ENCODE peak calls at places on chromosomes 13 and 19, in nine cellular contexts. C is right lobe of liver; J is AG04450; X is CD4-positive, CD25-positive, alpha-beta regulatory T cell; U is left ventricle myocardium inferior; R is trophoblast cell; P is AG10803; B is OCI-LY7; S is skeletal muscle cell. V is an unnamed sample.

GRCh38 chr19:41984961-41985360 is 9.1 kb downstream of the ATP1A3 start:
- DNase-seq in C (no peak), J (no peak), X (no peak), U (no peak), R (no peak), P (no peak), B (no peak), S (no peak), V (no peak)

GRCh38 chr19:19386373-19386869 is 19.1 kb upstream of the GATAD2A start:
- DNase-seq in C (no peak), J (no peak), X (no peak), U (no peak), R (no peak), P (no peak), B (no peak), S (no peak), V (peak)

GRCh38 chr13:50731400-50731799 is 112.1 kb downstream of the DLEU7 start:
- DNase-seq in C (no peak), J (no peak), X (peak), U (no peak), R (peak), P (peak), B (no peak), S (no peak), V (peak)

GRCh38 chr13:19958119-19959111 is at the start of gene ZMYM2:
- DNase-seq in C (peak), J (peak), X (peak), U (peak), R (peak), P (peak), B (peak), S (peak), V (peak)

GRCh38 chr13:74045583-74045982 is 88.6 kb downstream of the KLF12 start:
- DNase-seq in C (no peak), J (no peak), X (no peak), U (no peak), R (no peak), P (no peak), B (no peak), S (no peak), V (no peak)

GRCh38 chr13:50198508-50198907 is 183.3 kb downstream of the KCNRG start:
- DNase-seq in C (no peak), J (no peak), X (no peak), U (no peak), R (no peak), P (peak), B (no peak), S (peak), V (peak)

GRCh38 chr13:20411638-20412342 is 113.9 kb downstream of the CRYL1 start:
- DNase-seq in C (no peak), J (no peak), X (peak), U (no peak), R (no peak), P (no peak), B (no peak), S (no peak), V (no peak)

GRCh38 chr13:98246538-98247172 is 69.6 kb upstream of the RNF113B start:
- DNase-seq in C (no peak), J (no peak), X (no peak), U (no peak), R (peak), P (no peak), B (no peak), S (no peak), V (no peak)

GRCh38 chr13:50589651-50590054 is 253.8 kb downstream of the DLEU7 start:
- DNase-seq in C (no peak), J (peak), X (no peak), U (no peak), R (peak), P (peak), B (no peak), S (peak), V (peak)

GRCh38 chr19:46470376-46470775 is 987 bp downstream of the PNMA8A start:
- DNase-seq in C (no peak), J (no peak), X (no peak), U (no peak), R (no peak), P (no peak), B (no peak), S (no peak), V (no peak)

GRCh38 chr19:14517840-14518505 is at the start of gene DNAJB1:
- DNase-seq in C (peak), J (no peak), X (peak), U (peak), R (peak), P (peak), B (peak), S (no peak), V (peak)

GRCh38 chr13:42022796-42023493 is 25.5 kb upstream of the DGKH start:
- DNase-seq in C (no peak), J (no peak), X (no peak), U (no peak), R (no peak), P (peak), B (no peak), S (no peak), V (no peak)

GRCh38 chr13:97329331-97329730 is 104.6 kb upstream of the RAP2A start:
- DNase-seq in C (no peak), J (no peak), X (no peak), U (no peak), R (no peak), P (peak), B (no peak), S (no peak), V (peak)

GRCh38 chr13:61410266-61410665 is 5.4 kb downstream of the PCDH20 start:
- DNase-seq in C (no peak), J (no peak), X (no peak), U (no peak), R (no peak), P (no peak), B (no peak), S (no peak), V (no peak)

GRCh38 chr19:5367530-5368133 is 27.0 kb upstream of the PTPRS start:
- DNase-seq in C (no peak), J (no peak), X (no peak), U (no peak), R (no peak), P (no peak), B (no peak), S (no peak), V (no peak)

GRCh38 chr13:79108914-79109643 is 297.0 kb downstream of the RBM26 start:
- DNase-seq in C (no peak), J (no peak), X (no peak), U (no peak), R (no peak), P (no peak), B (no peak), S (no peak), V (no peak)

GRCh38 chr13:79560954-79561353 is 80.0 kb downstream of the NDFIP2 start:
- DNase-seq in C (no peak), J (no peak), X (no peak), U (no peak), R (peak), P (no peak), B (no peak), S (no peak), V (no peak)

GRCh38 chr13:64078025-64078424 is 2662.4 kb upstream of the PCDH20 start:
- DNase-seq in C (no peak), J (no peak), X (no peak), U (no peak), R (no peak), P (no peak), B (no peak), S (no peak), V (no peak)

GRCh38 chr19:30316560-30317106 is 55.6 kb upstream of the ZNF536 start:
- DNase-seq in C (no peak), J (no peak), X (no peak), U (no peak), R (no peak), P (no peak), B (no peak), S (no peak), V (no peak)

GRCh38 chr19:12180377-12180776 is 17.5 kb downstream of the ZNF136 start:
- DNase-seq in C (no peak), J (no peak), X (no peak), U (no peak), R (no peak), P (no peak), B (no peak), S (no peak), V (no peak)

GRCh38 chr13:110989331-110989730 is 74.5 kb upstream of the ANKRD10 start:
- DNase-seq in C (no peak), J (no peak), X (no peak), U (no peak), R (no peak), P (peak), B (no peak), S (peak), V (peak)

GRCh38 chr19:676343-677105 is at the start of gene FSTL3:
- DNase-seq in C (no peak), J (no peak), X (no peak), U (no peak), R (peak), P (no peak), B (no peak), S (no peak), V (peak)

GRCh38 chr19:44512326-44513298 is 12.3 kb upstream of the ZNF180 start:
- DNase-seq in C (no peak), J (peak), X (no peak), U (no peak), R (peak), P (peak), B (peak), S (peak), V (peak)

GRCh38 chr19:10603873-10604459 is 16.9 kb upstream of the AP1M2 start:
- DNase-seq in C (no peak), J (no peak), X (peak), U (no peak), R (no peak), P (peak), B (peak), S (no peak), V (no peak)

GRCh38 chr13:82739881-82740280 is 1142.4 kb downstream of the SLITRK1 start:
- DNase-seq in C (no peak), J (no peak), X (no peak), U (no peak), R (no peak), P (no peak), B (no peak), S (no peak), V (peak)

GRCh38 chr13:105545811-105546210 is 989.7 kb downstream of the EFNB2 start:
- DNase-seq in C (no peak), J (no peak), X (no peak), U (no peak), R (no peak), P (no peak), B (no peak), S (no peak), V (no peak)

GRCh38 chr13:110635405-110636002 is 20.2 kb downstream of the NAXD start:
- DNase-seq in C (no peak), J (no peak), X (no peak), U (no peak), R (no peak), P (no peak), B (no peak), S (no peak), V (no peak)

GRCh38 chr19:1907563-1908363 is 2.6 kb downstream of the ADAT3 start:
- DNase-seq in C (peak), J (no peak), X (no peak), U (no peak), R (peak), P (no peak), B (no peak), S (no peak), V (peak)

GRCh38 chr13:46158222-46158621 is 23.8 kb downstream of the LCP1 start:
- DNase-seq in C (no peak), J (no peak), X (no peak), U (no peak), R (no peak), P (no peak), B (no peak), S (no peak), V (no peak)

GRCh38 chr13:75219479-75220237 is 262.3 kb downstream of the TBC1D4 start:
- DNase-seq in C (peak), J (peak), X (peak), U (peak), R (peak), P (peak), B (peak), S (peak), V (peak)
- H3K4me3 ChIP-seq in C (peak), J (peak), X (peak), U (peak), R (no peak), P (peak), B (no peak), S (peak), V (peak)

GRCh38 chr13:53161231-53161630 is 132.6 kb downstream of the OLFM4 start:
- DNase-seq in C (no peak), J (no peak), X (no peak), U (no peak), R (no peak), P (no peak), B (no peak), S (no peak), V (no peak)

GRCh38 chr13:53170910-53171309 is 142.3 kb downstream of the OLFM4 start:
- DNase-seq in C (no peak), J (no peak), X (no peak), U (no peak), R (no peak), P (no peak), B (no peak), S (no peak), V (no peak)

GRCh38 chr13:53160211-53160610 is 131.6 kb downstream of the OLFM4 start:
- DNase-seq in C (no peak), J (no peak), X (no peak), U (no peak), R (no peak), P (no peak), B (no peak), S (no peak), V (no peak)

GRCh38 chr13:53159439-53159838 is 130.8 kb downstream of the OLFM4 start:
- DNase-seq in C (no peak), J (no peak), X (no peak), U (no peak), R (no peak), P (no peak), B (no peak), S (no peak), V (no peak)

DNA sequence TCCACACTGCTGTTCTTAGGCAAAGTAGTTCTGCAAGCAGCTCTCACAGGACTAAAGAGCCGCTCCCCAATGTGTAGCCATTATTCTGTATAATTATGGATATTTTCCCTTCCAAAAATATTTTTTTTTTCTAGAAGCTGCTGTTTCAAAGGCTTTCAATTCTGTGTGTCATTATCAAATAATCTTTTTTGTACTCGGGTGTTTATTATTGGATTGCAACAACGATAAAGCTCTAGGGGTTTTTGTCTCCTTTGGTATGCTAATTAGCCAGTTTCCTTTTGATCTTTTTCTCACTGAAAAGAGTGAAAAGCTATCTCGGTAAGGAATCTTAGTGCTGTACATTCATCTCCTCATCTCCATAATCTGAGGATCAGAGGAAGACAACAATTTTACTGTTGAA is 136.6 kb downstream of the OLFM4 start:
- DNase-seq in C (no peak), J (no peak), X (no peak), U (no peak), R (no peak), P (no peak), B (no peak), S (no peak), V (no peak)
- H3K4me3 ChIP-seq in C (no peak), J (no peak), X (no peak), U (no peak), R (no peak), P (no peak), B (no peak), S (no peak), V (no peak)

GRCh38 chr19:39307822-39308530 is 11.8 kb downstream of the IFNL1 start:
- DNase-seq in C (no peak), J (no peak), X (no peak), U (no peak), R (no peak), P (no peak), B (no peak), S (no peak), V (peak)
- H3K4me3 ChIP-seq in C (no peak), J (no peak), X (no peak), U (peak), R (peak), P (no peak), B (no peak), S (no peak), V (no peak)

DNA sequence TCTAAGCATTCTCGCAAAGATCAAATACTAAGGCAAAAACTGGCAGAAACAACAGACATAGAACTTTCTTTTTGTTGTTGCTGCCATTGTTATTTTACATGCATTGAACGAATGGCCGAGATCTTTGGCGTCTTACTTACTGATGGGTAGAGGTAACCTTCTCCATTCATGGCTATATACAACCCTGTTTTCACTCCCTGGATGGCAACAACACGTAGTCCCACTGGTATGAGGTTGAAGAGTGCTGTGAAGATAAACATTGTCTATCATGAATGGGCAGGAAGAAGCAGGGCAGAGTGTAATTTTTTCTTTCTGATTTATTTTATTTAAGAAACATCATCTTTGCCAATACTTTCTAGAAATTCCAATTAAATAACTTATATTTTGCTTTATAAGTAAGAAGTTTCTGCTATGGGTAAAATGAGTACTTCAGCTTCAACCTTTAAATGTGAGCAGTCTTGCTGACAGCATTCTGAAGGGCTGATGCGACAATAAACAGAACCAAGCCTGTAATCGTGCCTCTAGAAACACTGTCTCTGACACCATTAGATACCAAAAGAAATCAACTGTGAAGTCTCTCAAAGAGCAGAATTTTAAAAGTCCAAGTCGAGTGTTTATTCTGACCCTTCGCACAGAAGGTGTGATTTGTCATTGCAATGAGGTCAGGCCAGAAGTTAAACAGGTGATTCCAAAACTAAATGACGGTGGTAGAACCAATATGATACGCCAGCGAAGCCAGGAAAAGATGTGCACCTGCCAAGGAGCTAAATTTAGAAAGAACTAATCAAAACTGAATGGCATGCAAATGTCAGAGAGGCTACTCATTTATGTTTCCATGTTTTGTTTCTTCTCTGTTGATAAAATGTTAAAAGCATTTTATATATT is 416.4 kb downstream of the ITGBL1 start:
- DNase-seq in C (no peak), J (no peak), X (no peak), U (no peak), R (no peak), P (no peak), B (no peak), S (no peak), V (no peak)
- H3K4me3 ChIP-seq in C (no peak), J (no peak), X (no peak), U (peak), R (no peak), P (no peak), B (no peak), S (no peak), V (no peak)

GRCh38 chr19:18342090-18342632 is 1.8 kb downstream of the PGPEP1 start:
- DNase-seq in C (no peak), J (no peak), X (no peak), U (no peak), R (peak), P (no peak), B (no peak), S (no peak), V (no peak)

GRCh38 chr19:18338471-18339001 is 1.9 kb upstream of the PGPEP1 start:
- DNase-seq in C (no peak), J (no peak), X (no peak), U (no peak), R (no peak), P (no peak), B (no peak), S (no peak), V (no peak)

GRCh38 chr19:18340237-18340989 is at the start of gene PGPEP1:
- DNase-seq in C (peak), J (no peak), X (peak), U (peak), R (peak), P (peak), B (peak), S (no peak), V (peak)

GRCh38 chr19:18339703-18340102 is 695 bp upstream of the PGPEP1 start:
- DNase-seq in C (no peak), J (no peak), X (no peak), U (no peak), R (no peak), P (no peak), B (peak), S (no peak), V (peak)

DNA sequence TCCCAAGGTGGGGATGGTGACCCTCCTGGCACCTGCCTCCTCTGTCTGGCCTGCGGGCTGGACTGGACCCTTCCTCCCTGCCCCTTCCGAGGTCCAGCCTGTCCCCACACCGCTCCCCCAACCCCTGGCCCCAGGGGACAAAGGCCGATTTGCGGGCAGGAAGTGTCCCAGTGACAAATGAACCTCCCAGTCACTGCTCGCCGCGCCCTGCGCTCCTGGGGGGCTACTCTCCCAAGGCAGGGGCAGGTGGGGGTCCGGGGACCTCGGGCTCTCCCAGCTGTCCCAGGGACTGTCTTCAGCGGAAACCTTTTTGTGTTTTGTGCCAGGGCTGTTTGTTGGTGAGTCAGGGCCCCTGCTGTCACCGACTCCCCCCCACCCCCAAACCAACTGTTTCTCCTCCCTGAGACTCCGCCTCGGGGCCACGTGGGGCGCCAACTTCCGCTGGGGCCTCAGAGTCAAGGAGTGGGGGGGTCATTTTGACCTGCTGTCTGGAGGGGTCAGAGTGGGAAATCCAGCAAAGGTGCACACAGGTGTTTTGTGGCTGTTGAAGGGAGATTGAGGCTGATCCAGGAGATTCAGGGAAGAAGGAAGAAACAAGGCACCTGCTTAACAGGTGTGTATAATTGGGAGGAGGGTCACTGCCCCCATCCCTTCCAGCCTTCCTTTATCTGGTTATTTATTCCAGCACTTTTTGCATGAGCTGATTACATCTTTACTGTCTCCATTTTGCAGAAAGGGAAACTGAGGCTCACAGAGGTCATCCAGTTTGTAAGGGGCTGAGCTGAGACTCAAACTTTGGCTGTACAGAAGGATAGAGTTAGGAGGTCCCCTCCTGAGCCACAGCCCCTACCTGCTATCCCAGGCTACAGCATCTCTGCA is 831 bp downstream of the PGPEP1 start:
- DNase-seq in C (peak), J (no peak), X (peak), U (peak), R (no peak), P (peak), B (peak), S (no peak), V (peak)
- H3K4me3 ChIP-seq in C (peak), J (peak), X (peak), U (peak), R (peak), P (peak), B (peak), S (peak), V (peak)

GRCh38 chr13:75759531-75759930 is 123.4 kb downstream of the LMO7 start:
- DNase-seq in C (no peak), J (no peak), X (no peak), U (no peak), R (peak), P (no peak), B (no peak), S (no peak), V (no peak)

GRCh38 chr13:75762967-75763366 is 126.8 kb downstream of the LMO7 start:
- DNase-seq in C (no peak), J (no peak), X (peak), U (no peak), R (no peak), P (no peak), B (no peak), S (no peak), V (no peak)

GRCh38 chr13:75761373-75761772 is 125.2 kb downstream of the LMO7 start:
- DNase-seq in C (no peak), J (no peak), X (peak), U (no peak), R (no peak), P (no peak), B (no peak), S (no peak), V (peak)

GRCh38 chr13:75762066-75762937 is 126.2 kb downstream of the LMO7 start:
- DNase-seq in C (no peak), J (no peak), X (peak), U (no peak), R (peak), P (no peak), B (no peak), S (no peak), V (peak)

GRCh38 chr13:75760182-75760981 is 124.3 kb downstream of the LMO7 start:
- DNase-seq in C (peak), J (no peak), X (peak), U (no peak), R (peak), P (no peak), B (no peak), S (no peak), V (peak)
- H3K4me3 ChIP-seq in C (peak), J (peak), X (peak), U (peak), R (no peak), P (peak), B (no peak), S (no peak), V (no peak)

V was measured in GM23248.